ENCODE peak calls at places on chromosomes 13 and 19, in nine cellular contexts. One of them, this sample, is unnamed.

GRCh38 chr13:74554581-74555290 is 420.5 kb upstream of the KLF12 start:
- DNase-seq in adrenal gland: no peak
- DNase-seq in HCT116: no peak
- DNase-seq in tibial nerve: no peak
- DNase-seq in GM23248: no peak
- DNase-seq in neural progenitor cell: no peak
- DNase-seq in PC-3: no peak
- DNase-seq in CD8-positive, alpha-beta T cell: no peak
- DNase-seq in breast epithelium: no peak
- DNase-seq in this sample: no peak

GRCh38 chr19:41174297-41174928 is 18.6 kb upstream of the CYP2S1 start:
- DNase-seq in CD8-positive, alpha-beta T cell: no peak
- DNase-seq in breast epithelium: no peak
- DNase-seq in adrenal gland: peak; percentile 48
- DNase-seq in neural progenitor cell: no peak
- DNase-seq in PC-3: no peak
- DNase-seq in GM23248: no peak
- DNase-seq in tibial nerve: no peak
- DNase-seq in HCT116: no peak
- DNase-seq in this sample: no peak

GRCh38 chr13:40158218-40158617 is 502.8 kb downstream of the COG6 start:
- DNase-seq in GM23248: peak; percentile 46
- DNase-seq in PC-3: peak; percentile 46
- DNase-seq in HCT116: no peak
- DNase-seq in CD8-positive, alpha-beta T cell: no peak
- DNase-seq in breast epithelium: no peak
- DNase-seq in tibial nerve: no peak
- DNase-seq in adrenal gland: no peak
- DNase-seq in neural progenitor cell: no peak
- DNase-seq in this sample: no peak

GRCh38 chr19:44499962-44500949 is at the start of gene ZNF180:
- DNase-seq in GM23248: peak; percentile 96
- DNase-seq in HCT116: peak; percentile 92
- DNase-seq in CD8-positive, alpha-beta T cell: peak; percentile 93
- DNase-seq in tibial nerve: peak; percentile 89
- DNase-seq in PC-3: peak; percentile 90
- DNase-seq in breast epithelium: peak; percentile 96
- DNase-seq in neural progenitor cell: peak; percentile 99
- DNase-seq in adrenal gland: peak; percentile 95
- DNase-seq in this sample: peak; percentile 90

GRCh38 chr19:35903550-35904179 is 1.3 kb downstream of the HCST start:
- DNase-seq in neural progenitor cell: peak; percentile 69
- DNase-seq in CD8-positive, alpha-beta T cell: peak; percentile 87
- DNase-seq in tibial nerve: peak; percentile 43
- DNase-seq in HCT116: no peak
- DNase-seq in GM23248: peak; percentile 61
- DNase-seq in PC-3: peak; percentile 59
- DNase-seq in adrenal gland: peak; percentile 80
- DNase-seq in breast epithelium: no peak
- DNase-seq in this sample: peak; percentile 89

GRCh38 chr19:7159105-7159933 is 89.8 kb downstream of the ZNF557 start:
- DNase-seq in tibial nerve: no peak
- DNase-seq in neural progenitor cell: no peak
- DNase-seq in breast epithelium: no peak
- DNase-seq in adrenal gland: peak; percentile 79
- DNase-seq in HCT116: no peak
- DNase-seq in GM23248: peak; percentile 99
- DNase-seq in CD8-positive, alpha-beta T cell: no peak
- DNase-seq in PC-3: no peak
- DNase-seq in this sample: no peak

GRCh38 chr13:42396901-42397670 is 125.1 kb downstream of the AKAP11 start:
- DNase-seq in breast epithelium: no peak
- DNase-seq in HCT116: no peak
- DNase-seq in neural progenitor cell: no peak
- DNase-seq in tibial nerve: no peak
- DNase-seq in adrenal gland: no peak
- DNase-seq in GM23248: peak; percentile 49
- DNase-seq in PC-3: peak; percentile 48
- DNase-seq in CD8-positive, alpha-beta T cell: no peak
- DNase-seq in this sample: no peak

GRCh38 chr19:48415395-48415794 is 21.9 kb downstream of the GRIN2D start:
- DNase-seq in CD8-positive, alpha-beta T cell: peak; percentile 53
- DNase-seq in neural progenitor cell: peak; percentile 77
- DNase-seq in HCT116: peak; percentile 84
- DNase-seq in adrenal gland: peak; percentile 85
- DNase-seq in PC-3: peak; percentile 64
- DNase-seq in tibial nerve: peak; percentile 55
- DNase-seq in GM23248: peak; percentile 89
- DNase-seq in breast epithelium: no peak
- DNase-seq in this sample: peak; percentile 32

GRCh38 chr19:54017266-54017665 is 25.8 kb downstream of the CACNG6 start:
- DNase-seq in PC-3: peak; percentile 53
- DNase-seq in CD8-positive, alpha-beta T cell: no peak
- DNase-seq in neural progenitor cell: no peak
- DNase-seq in HCT116: no peak
- DNase-seq in breast epithelium: no peak
- DNase-seq in adrenal gland: no peak
- DNase-seq in GM23248: peak; percentile 48
- DNase-seq in tibial nerve: no peak
- DNase-seq in this sample: no peak

GRCh38 chr19:42175952-42176648 is 41.4 kb downstream of the DEDD2 start:
- DNase-seq in tibial nerve: no peak
- DNase-seq in HCT116: no peak
- DNase-seq in GM23248: peak; percentile 63
- DNase-seq in CD8-positive, alpha-beta T cell: no peak
- DNase-seq in adrenal gland: no peak
- DNase-seq in PC-3: peak; percentile 19
- DNase-seq in breast epithelium: no peak
- DNase-seq in neural progenitor cell: peak; percentile 65
- DNase-seq in this sample: no peak

GRCh38 chr13:40624338-40624737 is 42.1 kb downstream of the FOXO1 start:
- DNase-seq in HCT116: no peak
- DNase-seq in tibial nerve: no peak
- DNase-seq in PC-3: no peak
- DNase-seq in neural progenitor cell: no peak
- DNase-seq in CD8-positive, alpha-beta T cell: no peak
- DNase-seq in breast epithelium: no peak
- DNase-seq in adrenal gland: peak; percentile 63
- DNase-seq in GM23248: peak; percentile 43
- DNase-seq in this sample: no peak

GRCh38 chr13:80744147-80744914 is 403.4 kb upstream of the SPRY2 start:
- DNase-seq in HCT116: no peak
- DNase-seq in PC-3: no peak
- DNase-seq in CD8-positive, alpha-beta T cell: no peak
- DNase-seq in breast epithelium: no peak
- DNase-seq in tibial nerve: no peak
- DNase-seq in neural progenitor cell: no peak
- DNase-seq in adrenal gland: no peak
- DNase-seq in GM23248: no peak
- DNase-seq in this sample: no peak

GRCh38 chr13:50990540-50991506 is 81.2 kb downstream of the RNASEH2B start:
- DNase-seq in PC-3: no peak
- DNase-seq in CD8-positive, alpha-beta T cell: no peak
- DNase-seq in tibial nerve: peak; percentile 49
- DNase-seq in HCT116: no peak
- DNase-seq in breast epithelium: no peak
- DNase-seq in GM23248: peak; percentile 87
- DNase-seq in adrenal gland: no peak
- DNase-seq in neural progenitor cell: peak; percentile 49
- DNase-seq in this sample: no peak

GRCh38 chr13:75405976-75406703 is 75.8 kb downstream of the TBC1D4 start:
- DNase-seq in neural progenitor cell: peak; percentile 30
- DNase-seq in CD8-positive, alpha-beta T cell: no peak
- DNase-seq in breast epithelium: no peak
- DNase-seq in GM23248: no peak
- DNase-seq in tibial nerve: no peak
- DNase-seq in PC-3: no peak
- DNase-seq in HCT116: no peak
- DNase-seq in adrenal gland: no peak
- DNase-seq in this sample: no peak

GRCh38 chr19:45780146-45780447 is 2.2 kb downstream of the DMPK start:
- DNase-seq in neural progenitor cell: no peak
- DNase-seq in CD8-positive, alpha-beta T cell: no peak
- DNase-seq in adrenal gland: no peak
- DNase-seq in HCT116: no peak
- DNase-seq in PC-3: no peak
- DNase-seq in tibial nerve: no peak
- DNase-seq in breast epithelium: no peak
- DNase-seq in GM23248: no peak
- DNase-seq in this sample: no peak
- H3K27ac ChIP-seq in neural progenitor cell: no peak overlapping the region
- H3K27ac ChIP-seq in CD8-positive, alpha-beta T cell: no peak overlapping the region
- H3K27ac ChIP-seq in adrenal gland: peak overlapping the region; percentile 91
- H3K27ac ChIP-seq in HCT116: peak overlapping the region; percentile 91
- H3K27ac ChIP-seq in PC-3: no peak overlapping the region
- H3K27ac ChIP-seq in tibial nerve: no peak overlapping the region
- H3K27ac ChIP-seq in breast epithelium: peak overlapping the region; percentile 92
- H3K27ac ChIP-seq in GM23248: no peak overlapping the region
- H3K27ac ChIP-seq in this sample: no peak overlapping the region

GRCh38 chr19:29060833-29061364 is 152.1 kb downstream of the UQCRFS1 start:
- DNase-seq in HCT116: no peak
- DNase-seq in adrenal gland: no peak
- DNase-seq in PC-3: no peak
- DNase-seq in GM23248: no peak
- DNase-seq in breast epithelium: no peak
- DNase-seq in neural progenitor cell: no peak
- DNase-seq in CD8-positive, alpha-beta T cell: no peak
- DNase-seq in tibial nerve: no peak
- DNase-seq in this sample: no peak

GRCh38 chr19:29067831-29068230 is 145.1 kb downstream of the UQCRFS1 start:
- DNase-seq in PC-3: no peak
- DNase-seq in neural progenitor cell: no peak
- DNase-seq in tibial nerve: no peak
- DNase-seq in breast epithelium: no peak
- DNase-seq in GM23248: no peak
- DNase-seq in CD8-positive, alpha-beta T cell: no peak
- DNase-seq in HCT116: no peak
- DNase-seq in adrenal gland: no peak
- DNase-seq in this sample: no peak

GRCh38 chr19:29062486-29063435 is 150.2 kb downstream of the UQCRFS1 start:
- DNase-seq in neural progenitor cell: peak; percentile 42
- DNase-seq in CD8-positive, alpha-beta T cell: no peak
- DNase-seq in adrenal gland: no peak
- DNase-seq in PC-3: no peak
- DNase-seq in tibial nerve: no peak
- DNase-seq in GM23248: no peak
- DNase-seq in breast epithelium: no peak
- DNase-seq in HCT116: no peak
- DNase-seq in this sample: no peak
- H3K36me3 ChIP-seq in neural progenitor cell: no peaks in the 10 kb centered on the region
- H3K36me3 ChIP-seq in CD8-positive, alpha-beta T cell: no peaks in the 10 kb centered on the region
- H3K36me3 ChIP-seq in adrenal gland: no peaks in the 10 kb centered on the region
- H3K36me3 ChIP-seq in PC-3: no peaks in the 10 kb centered on the region
- H3K36me3 ChIP-seq in tibial nerve: no peaks in the 10 kb centered on the region
- H3K36me3 ChIP-seq in GM23248: no peaks in the 10 kb centered on the region
- H3K36me3 ChIP-seq in breast epithelium: no peaks in the 10 kb centered on the region
- H3K36me3 ChIP-seq in HCT116: no peaks in the 10 kb centered on the region
- H3K36me3 ChIP-seq in this sample: no peaks in the 10 kb centered on the region

GRCh38 chr13:49893591-49893990 is 42.5 kb downstream of the SPRYD7 start:
- DNase-seq in CD8-positive, alpha-beta T cell: no peak
- DNase-seq in PC-3: no peak
- DNase-seq in neural progenitor cell: no peak
- DNase-seq in HCT116: no peak
- DNase-seq in tibial nerve: no peak
- DNase-seq in adrenal gland: no peak
- DNase-seq in breast epithelium: no peak
- DNase-seq in GM23248: no peak
- DNase-seq in this sample: no peak
- H3K27ac ChIP-seq in CD8-positive, alpha-beta T cell: no peak overlapping the region
- H3K27ac ChIP-seq in PC-3: no peak overlapping the region
- H3K27ac ChIP-seq in neural progenitor cell: no peak overlapping the region
- H3K27ac ChIP-seq in HCT116: no peak overlapping the region
- H3K27ac ChIP-seq in tibial nerve: no peak overlapping the region
- H3K27ac ChIP-seq in adrenal gland: no peak overlapping the region
- H3K27ac ChIP-seq in breast epithelium: no peak overlapping the region
- H3K27ac ChIP-seq in GM23248: no peak overlapping the region
- H3K27ac ChIP-seq in this sample: no peak overlapping the region

GRCh38 chr13:78183737-78184136 is 265.1 kb upstream of the EDNRB start:
- DNase-seq in PC-3: no peak
- DNase-seq in neural progenitor cell: no peak
- DNase-seq in breast epithelium: no peak
- DNase-seq in adrenal gland: no peak
- DNase-seq in tibial nerve: no peak
- DNase-seq in GM23248: peak; percentile 45
- DNase-seq in HCT116: no peak
- DNase-seq in CD8-positive, alpha-beta T cell: no peak
- DNase-seq in this sample: no peak
- H3K36me3 ChIP-seq in PC-3: no peaks in the 10 kb centered on the region
- H3K36me3 ChIP-seq in neural progenitor cell: no peaks in the 10 kb centered on the region
- H3K36me3 ChIP-seq in breast epithelium: no peaks in the 10 kb centered on the region
- H3K36me3 ChIP-seq in adrenal gland: no peaks in the 10 kb centered on the region
- H3K36me3 ChIP-seq in tibial nerve: no peaks in the 10 kb centered on the region
- H3K36me3 ChIP-seq in GM23248: no peaks in the 10 kb centered on the region
- H3K36me3 ChIP-seq in HCT116: no peaks in the 10 kb centered on the region
- H3K36me3 ChIP-seq in CD8-positive, alpha-beta T cell: no peaks in the 10 kb centered on the region
- H3K36me3 ChIP-seq in this sample: no peaks in the 10 kb centered on the region

DNA sequence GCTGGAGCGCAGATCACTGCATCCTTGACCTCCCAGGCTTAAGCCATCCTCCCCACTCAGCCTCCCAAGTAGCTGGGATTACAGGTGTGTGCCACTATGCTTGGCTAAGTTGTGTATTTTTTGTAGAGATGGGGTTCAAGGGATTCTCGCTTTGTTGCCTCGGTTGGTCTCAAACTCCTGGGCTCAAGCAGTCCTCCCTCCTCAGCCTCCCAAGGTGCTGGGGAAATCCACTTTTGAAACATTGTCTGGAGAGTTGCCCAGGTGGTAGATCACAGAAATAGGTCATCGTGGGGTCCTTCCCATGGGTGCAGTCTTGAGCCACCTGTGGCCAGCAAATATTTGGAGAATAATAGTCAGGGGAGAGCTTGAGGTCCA is 5.2 kb downstream of the LDLR start:
- DNase-seq in HCT116: no peak
- DNase-seq in PC-3: no peak
- DNase-seq in breast epithelium: no peak
- DNase-seq in tibial nerve: no peak
- DNase-seq in adrenal gland: no peak
- DNase-seq in neural progenitor cell: no peak
- DNase-seq in CD8-positive, alpha-beta T cell: no peak
- DNase-seq in GM23248: no peak
- DNase-seq in this sample: no peak
- H3K27ac ChIP-seq in HCT116: peak overlapping the region; percentile 91
- H3K27ac ChIP-seq in PC-3: peak overlapping the region; percentile 93
- H3K27ac ChIP-seq in breast epithelium: peak overlapping the region; percentile 99
- H3K27ac ChIP-seq in tibial nerve: peak overlapping the region; percentile 99
- H3K27ac ChIP-seq in adrenal gland: peak overlapping the region; percentile 98
- H3K27ac ChIP-seq in neural progenitor cell: no peak overlapping the region
- H3K27ac ChIP-seq in CD8-positive, alpha-beta T cell: peak overlapping the region; percentile 54
- H3K27ac ChIP-seq in GM23248: peak overlapping the region; percentile 47
- H3K27ac ChIP-seq in this sample: peak overlapping the region; percentile 99

DNA sequence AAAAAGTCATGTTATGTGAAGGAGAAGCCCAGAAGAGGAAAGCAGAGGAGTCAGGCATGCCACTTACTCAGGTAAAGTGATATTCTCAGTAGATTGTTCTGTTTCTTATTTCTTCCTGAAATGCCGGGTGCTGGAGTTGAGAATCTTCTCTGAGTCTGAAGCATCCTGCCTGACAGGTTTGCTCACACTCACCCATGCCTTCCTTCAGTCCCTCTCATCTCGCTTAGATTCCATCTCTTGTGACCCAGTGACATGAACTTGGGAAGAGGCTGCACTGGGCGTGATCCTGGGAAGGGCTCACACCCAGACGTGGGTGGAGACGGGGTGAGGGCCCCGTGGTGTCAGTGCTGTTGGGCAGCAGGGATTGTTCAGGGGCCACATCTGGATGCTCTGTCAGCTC is 8.1 kb downstream of the ZNF766 start:
- DNase-seq in breast epithelium: no peak
- DNase-seq in neural progenitor cell: no peak
- DNase-seq in adrenal gland: no peak
- DNase-seq in CD8-positive, alpha-beta T cell: no peak
- DNase-seq in GM23248: no peak
- DNase-seq in PC-3: no peak
- DNase-seq in tibial nerve: no peak
- DNase-seq in HCT116: no peak
- DNase-seq in this sample: no peak
- H3K36me3 ChIP-seq in breast epithelium: no peaks in the 10 kb centered on the region
- H3K36me3 ChIP-seq in neural progenitor cell: no peaks in the 10 kb centered on the region
- H3K36me3 ChIP-seq in adrenal gland: no peaks in the 10 kb centered on the region
- H3K36me3 ChIP-seq in CD8-positive, alpha-beta T cell: peaks cover 15% of the 10 kb centered on the region
- H3K36me3 ChIP-seq in GM23248: no peaks in the 10 kb centered on the region
- H3K36me3 ChIP-seq in PC-3: peaks cover 83% of the 10 kb centered on the region
- H3K36me3 ChIP-seq in tibial nerve: peaks cover 90% of the 10 kb centered on the region
- H3K36me3 ChIP-seq in HCT116: no peaks in the 10 kb centered on the region
- H3K36me3 ChIP-seq in this sample: peaks cover 62% of the 10 kb centered on the region